ENCODE peak calls at places on chromosomes 11 and 22, in eight cellular contexts. Q is adrenal gland, R is right lobe of liver, X is IMR-90, M is Peyer's patch, D is testis, P is sigmoid colon, Y is heart left ventricle. H is an unnamed sample.

GRCh38 chr11:60984149-60984548 is 12.7 kb downstream of the CD6 start:
- DNase-seq in Q (no peak), R (no peak), X (no peak), M (no peak), D (no peak), P (no peak), Y (no peak), H (no peak)

GRCh38 chr22:16969508-16970327 is 38.3 kb downstream of the GAB4 start:
- DNase-seq in Q (no peak), R (no peak), X (no peak), M (no peak), D (no peak), P (no peak), Y (no peak), H (no peak)

GRCh38 chr11:20035701-20036601 is 124.3 kb downstream of the DBX1 start:
- DNase-seq in Q (peak), R (peak), X (peak), M (no peak), D (no peak), P (no peak), Y (no peak), H (no peak)

GRCh38 chr22:43376765-43377485 is 33.8 kb upstream of the SCUBE1 start:
- DNase-seq in Q (no peak), R (no peak), X (no peak), M (no peak), D (no peak), P (no peak), Y (no peak), H (no peak)

GRCh38 chr11:85759915-85760314 is 51.0 kb downstream of the SYTL2 start:
- DNase-seq in Q (no peak), R (no peak), X (peak), M (no peak), D (no peak), P (no peak), Y (no peak), H (no peak)

GRCh38 chr11:1889527-1889930 is 2.2 kb downstream of the PRR33 start:
- DNase-seq in Q (no peak), R (no peak), X (no peak), M (no peak), D (no peak), P (no peak), Y (no peak), H (no peak)

GRCh38 chr11:61917357-61918109 is at the start of gene RAB3IL1:
- DNase-seq in Q (peak), R (peak), X (no peak), M (peak), D (peak), P (peak), Y (peak), H (peak)

GRCh38 chr11:69125861-69126260 is 29.9 kb upstream of the SMIM38 start:
- DNase-seq in Q (no peak), R (no peak), X (no peak), M (peak), D (no peak), P (no peak), Y (no peak), H (peak)

GRCh38 chr11:62905927-62906531 is 15.1 kb downstream of the CHRM1 start:
- DNase-seq in Q (peak), R (peak), X (peak), M (peak), D (peak), P (peak), Y (peak), H (peak)

GRCh38 chr11:88596786-88597185 is 259.2 kb upstream of the CTSC start:
- DNase-seq in Q (no peak), R (no peak), X (no peak), M (no peak), D (no peak), P (no peak), Y (no peak), H (no peak)

GRCh38 chr11:96278039-96278897 is 64.7 kb downstream of the MAML2 start:
- DNase-seq in Q (no peak), R (no peak), X (peak), M (no peak), D (no peak), P (no peak), Y (no peak), H (no peak)

GRCh38 chr11:129767827-129768226 is 47.8 kb upstream of the TMEM45B start:
- DNase-seq in Q (no peak), R (no peak), X (no peak), M (no peak), D (no peak), P (no peak), Y (no peak), H (no peak)

GRCh38 chr11:19345519-19345847 is 104.7 kb upstream of the E2F8 start:
- DNase-seq in Q (no peak), R (no peak), X (no peak), M (no peak), D (no peak), P (no peak), Y (no peak), H (peak)

GRCh38 chr22:22343603-22344276 is 99.2 kb downstream of the VPREB1 start:
- DNase-seq in Q (no peak), R (no peak), X (no peak), M (no peak), D (no peak), P (no peak), Y (no peak), H (no peak)

GRCh38 chr11:75031224-75031753 is 42.6 kb downstream of the NEU3 start:
- DNase-seq in Q (peak), R (no peak), X (peak), M (no peak), D (peak), P (no peak), Y (no peak), H (no peak)

GRCh38 chr11:35427158-35427557 is 7.8 kb upstream of the SLC1A2 start:
- DNase-seq in Q (no peak), R (no peak), X (peak), M (no peak), D (no peak), P (no peak), Y (no peak), H (no peak)

GRCh38 chr11:121082670-121083069 is 18.4 kb upstream of the TECTA start:
- DNase-seq in Q (no peak), R (no peak), X (peak), M (no peak), D (no peak), P (no peak), Y (no peak), H (no peak)

GRCh38 chr11:78902771-78903507 is 328.3 kb upstream of the NARS2 start:
- DNase-seq in Q (no peak), R (no peak), X (no peak), M (no peak), D (peak), P (no peak), Y (no peak), H (no peak)

DNA sequence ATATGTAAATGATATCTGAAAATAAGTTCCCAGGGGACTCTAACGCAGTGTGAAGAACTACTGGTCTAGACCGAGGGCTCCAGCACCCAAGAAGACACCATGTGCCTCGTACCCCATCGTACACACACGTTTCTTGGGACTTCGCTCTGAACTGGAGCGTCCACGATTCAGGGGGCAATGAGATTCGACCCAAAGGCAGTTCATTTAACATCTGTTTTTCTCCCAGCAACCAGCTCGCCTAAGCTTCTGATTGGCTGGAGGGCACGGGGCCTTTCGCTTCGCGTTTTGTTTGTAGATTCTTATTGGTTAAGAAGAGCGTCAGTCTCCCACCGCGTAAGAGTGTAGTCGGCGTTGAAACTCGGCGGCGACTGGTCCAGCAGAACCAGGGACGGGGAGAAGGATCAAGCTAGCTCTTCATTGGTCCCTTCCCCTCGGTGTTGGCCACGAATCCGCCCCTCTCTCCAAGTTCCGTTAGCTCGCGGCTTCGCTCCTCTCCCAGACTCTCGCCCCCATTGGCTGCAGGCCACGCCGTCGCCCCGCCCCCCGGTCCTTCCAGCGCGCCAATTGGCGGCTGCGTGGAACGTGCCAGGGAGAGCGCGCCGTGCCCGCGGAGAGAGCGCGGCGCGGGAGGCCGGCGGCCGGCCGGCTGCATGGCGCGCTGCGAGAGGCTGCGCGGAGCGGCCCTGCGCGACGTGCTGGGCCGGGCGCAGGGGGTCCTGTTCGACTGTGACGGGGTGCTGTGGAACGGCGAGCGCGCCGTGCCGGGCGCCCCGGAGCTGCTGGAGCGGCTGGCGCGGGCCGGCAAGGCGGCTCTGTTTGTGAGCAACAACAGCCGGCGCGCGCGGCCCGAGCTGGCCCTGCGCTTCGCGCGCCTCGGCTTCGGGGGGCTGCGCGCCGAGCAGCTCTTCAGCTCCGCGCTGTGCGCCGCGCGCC is at the start of gene PDXP:
- DNase-seq in Q (peak), R (peak), X (peak), M (peak), D (peak), P (peak), Y (peak), H (peak)
- TF ChIP-seq POLR2A in Q (peak), R (peak), X (peak), M (peak), D (no peak), P (no peak), Y (peak), H (no peak)

GRCh38 chr11:94746721-94747120 is 21.4 kb upstream of the AMOTL1 start:
- DNase-seq in Q (no peak), R (no peak), X (no peak), M (no peak), D (no peak), P (no peak), Y (no peak), H (no peak)
- H3K27ac ChIP-seq in Q (no peak), R (no peak), X (no peak), M (no peak), D (no peak), P (no peak), Y (no peak), H (no peak)

GRCh38 chr11:41456288-41456687 is 3.2 kb downstream of the LRRC4C start:
- DNase-seq in Q (no peak), R (no peak), X (no peak), M (no peak), D (no peak), P (no peak), Y (no peak), H (no peak)
- TF ChIP-seq POLR2A in Q (no peak), R (no peak), X (no peak), M (no peak), D (no peak), P (no peak), Y (no peak), H (no peak)

GRCh38 chr22:30385913-30386312 is 1.3 kb downstream of the RNF215 start:
- DNase-seq in Q (no peak), R (no peak), X (no peak), M (no peak), D (no peak), P (no peak), Y (no peak), H (no peak)

GRCh38 chr22:30386960-30387848 is at the start of gene RNF215:
- DNase-seq in Q (peak), R (peak), X (peak), M (peak), D (peak), P (peak), Y (peak), H (peak)

GRCh38 chr22:30382340-30382739 is 4.9 kb downstream of the RNF215 start:
- DNase-seq in Q (no peak), R (no peak), X (no peak), M (no peak), D (no peak), P (no peak), Y (peak), H (no peak)

GRCh38 chr22:30383061-30383460 is 4.2 kb downstream of the RNF215 start:
- DNase-seq in Q (no peak), R (no peak), X (no peak), M (no peak), D (no peak), P (no peak), Y (no peak), H (no peak)

DNA sequence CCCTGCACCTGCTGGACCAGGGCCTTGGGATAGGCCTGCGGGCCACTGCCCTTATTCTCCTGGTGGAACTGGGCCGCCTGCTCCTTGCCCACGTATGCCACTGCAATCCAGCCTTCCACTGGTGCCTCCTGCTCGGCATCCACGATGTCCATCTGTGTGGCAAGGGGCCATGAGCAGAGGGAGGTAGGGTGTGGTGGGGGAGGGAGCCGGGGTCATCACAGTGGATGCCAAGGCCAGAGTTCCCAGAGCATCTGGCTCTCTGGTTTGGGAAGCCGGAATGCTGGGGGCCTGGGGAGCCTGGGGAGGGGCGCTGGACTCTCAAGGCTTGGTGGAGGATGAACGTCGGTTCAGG is 627 bp downstream of the RNF215 start:
- DNase-seq in Q (no peak), R (no peak), X (no peak), M (no peak), D (no peak), P (peak), Y (no peak), H (no peak)
- H3K27ac ChIP-seq in Q (no peak), R (no peak), X (peak), M (peak), D (peak), P (peak), Y (peak), H (no peak)

GRCh38 chr11:611001-611996 is 4.5 kb downstream of the IRF7 start:
- DNase-seq in Q (no peak), R (peak), X (no peak), M (peak), D (peak), P (no peak), Y (no peak), H (no peak)
- TF ChIP-seq POLR2A in Q (no peak), R (no peak), X (no peak), M (no peak), D (no peak), P (no peak), Y (no peak), H (no peak)

GRCh38 chr11:115980747-115981475 is 476.7 kb upstream of the CADM1 start:
- DNase-seq in Q (no peak), R (no peak), X (no peak), M (no peak), D (no peak), P (no peak), Y (no peak), H (no peak)
- H3K27ac ChIP-seq in Q (no peak), R (no peak), X (no peak), M (no peak), D (no peak), P (no peak), Y (no peak), H (no peak)

DNA sequence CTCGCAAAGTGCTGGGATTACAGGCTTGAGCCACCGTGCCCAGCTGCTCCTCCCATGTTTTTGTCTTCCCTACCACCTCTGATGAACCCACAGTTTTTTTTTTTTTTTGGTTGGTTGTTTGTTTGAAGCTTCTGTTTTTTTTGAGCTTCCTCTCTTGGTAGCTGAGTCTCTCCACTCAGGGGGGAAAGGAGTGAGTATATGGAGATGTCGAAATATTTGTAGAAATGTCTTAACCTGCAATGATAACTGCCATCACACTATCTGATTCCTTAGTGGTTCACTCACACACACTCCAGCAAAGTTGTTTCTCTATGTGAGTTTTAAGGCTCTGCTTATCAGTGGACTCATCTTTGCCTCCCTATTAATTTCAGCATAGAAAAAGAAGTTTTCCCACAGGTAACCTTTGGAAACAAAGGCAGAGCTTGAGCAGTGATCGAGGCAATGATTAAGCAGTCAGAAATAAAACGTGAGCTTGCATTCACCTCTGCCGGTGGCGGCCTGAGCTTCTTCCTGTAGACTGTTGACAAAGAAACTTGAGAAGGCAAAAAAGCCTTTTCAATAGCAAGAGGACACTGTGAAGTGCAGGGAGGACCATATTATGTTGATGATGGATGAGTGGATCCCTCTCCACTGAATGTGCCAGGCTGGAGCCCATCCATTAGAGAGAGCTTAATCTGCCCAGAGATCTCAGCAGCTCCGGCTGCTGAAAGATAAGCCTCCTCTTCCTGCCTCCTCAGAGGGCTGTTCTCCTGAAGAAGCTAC is 29.0 kb upstream of the RASSF10 start:
- DNase-seq in Q (no peak), R (no peak), X (no peak), M (no peak), D (no peak), P (no peak), Y (no peak), H (no peak)
- TF ChIP-seq POLR2A in Q (no peak), R (no peak), X (no peak), M (no peak), D (no peak), P (no peak), Y (no peak), H (no peak)

GRCh38 chr11:125368757-125369156 is 127.3 kb downstream of the FEZ1 start:
- DNase-seq in Q (no peak), R (no peak), X (no peak), M (no peak), D (no peak), P (no peak), Y (no peak), H (no peak)
- H3K27ac ChIP-seq in Q (no peak), R (no peak), X (no peak), M (no peak), D (no peak), P (no peak), Y (no peak), H (no peak)

GRCh38 chr22:20117656-20118571 is 888 bp upstream of the TRMT2A start:
- DNase-seq in Q (peak), R (no peak), X (peak), M (no peak), D (no peak), P (no peak), Y (no peak), H (peak)
- TF ChIP-seq POLR2A in Q (peak), R (no peak), X (no peak), M (no peak), D (no peak), P (no peak), Y (no peak), H (no peak)

DNA sequence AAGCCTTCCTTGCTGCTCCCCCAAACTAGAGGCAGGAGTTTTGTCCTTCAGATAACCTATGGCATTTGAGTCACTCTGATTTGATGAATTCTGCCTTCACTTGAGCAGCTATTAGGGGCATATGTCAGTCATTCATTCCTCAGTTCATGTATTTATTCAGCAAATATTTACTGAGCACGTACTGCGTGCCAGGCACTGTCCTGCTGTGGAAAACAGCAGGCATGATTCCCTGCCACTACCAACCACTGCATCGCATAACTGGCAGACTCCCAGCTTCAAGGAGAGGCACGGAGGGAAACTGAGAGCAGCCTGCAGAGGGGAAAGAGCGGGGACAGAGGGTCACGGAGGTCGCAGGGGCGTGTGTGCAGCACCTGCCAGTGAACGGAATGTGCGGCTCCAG is 12.4 kb downstream of the PPARA start:
- DNase-seq in Q (no peak), R (peak), X (no peak), M (no peak), D (no peak), P (no peak), Y (no peak), H (no peak)
- H3K27ac ChIP-seq in Q (no peak), R (peak), X (no peak), M (peak), D (no peak), P (no peak), Y (no peak), H (no peak)

H was measured in spleen.